ENCODE peak calls at places on chromosome 1, in five cellular contexts. D is uterus, U is sigmoid colon, G is MM.1S, I is left ventricle myocardium inferior. Z is an unnamed sample.

GRCh38 chr1:6378096-6378746 is 15.3 kb downstream of the ACOT7 start:
- DNase-seq in D (no peak), U (no peak), G (no peak), I (no peak), Z (no peak)

GRCh38 chr1:174405219-174405618 is 42.5 kb upstream of the GPR52 start:
- DNase-seq in D (no peak), U (no peak), G (no peak), I (no peak), Z (no peak)

GRCh38 chr1:86913399-86913895 is 479 bp downstream of the SELENOF start:
- DNase-seq in D (no peak), U (no peak), G (peak; percentile 62), I (no peak), Z (no peak)

GRCh38 chr1:240055978-240056772 is 35.5 kb upstream of the FMN2 start:
- DNase-seq in D (no peak), U (no peak), G (no peak), I (no peak), Z (no peak)

GRCh38 chr1:220789532-220790147 is 2.9 kb downstream of the MTARC1 start:
- DNase-seq in D (no peak), U (no peak), G (no peak), I (no peak), Z (no peak)

GRCh38 chr1:202934755-202935154 is 7.7 kb upstream of the KLHL12 start:
- DNase-seq in D (no peak), U (no peak), G (no peak), I (no peak), Z (no peak)

GRCh38 chr1:73948021-73948420 is 250.0 kb downstream of the LRRIQ3 start:
- DNase-seq in D (no peak), U (no peak), G (no peak), I (no peak), Z (no peak)

GRCh38 chr1:92091625-92092024 is 11.5 kb downstream of the BTBD8 start:
- DNase-seq in D (no peak), U (no peak), G (no peak), I (no peak), Z (no peak)

GRCh38 chr1:222583079-222583478 is 6.7 kb downstream of the TAF1A start:
- DNase-seq in D (no peak), U (no peak), G (peak; percentile 69), I (no peak), Z (no peak)

GRCh38 chr1:23798662-23799142 is 1.9 kb downstream of the GALE start:
- DNase-seq in D (no peak), U (no peak), G (no peak), I (no peak), Z (no peak)

GRCh38 chr1:54542120-54542961 is 5.7 kb upstream of the ACOT11 start:
- DNase-seq in D (peak; percentile 59), U (peak; percentile 78), G (peak; percentile 71), I (peak; percentile 59), Z (peak; percentile 92)

GRCh38 chr1:34690269-34690668 is 64.6 kb upstream of the GJB5 start:
- DNase-seq in D (no peak), U (no peak), G (no peak), I (no peak), Z (no peak)

GRCh38 chr1:8794605-8795004 is 22.8 kb downstream of the RERE start:
- DNase-seq in D (no peak), U (no peak), G (no peak), I (no peak), Z (no peak)

GRCh38 chr1:178541396-178541795 is 28.5 kb downstream of the TEX35 start:
- DNase-seq in D (no peak), U (no peak), G (no peak), I (no peak), Z (no peak)
- H3K4me1 ChIP-seq in D (peaks cover 4% of the 10 kb centered on the region), U (peaks cover 49% of the 10 kb centered on the region), G (peaks cover 10% of the 10 kb centered on the region), I (peaks cover 56% of the 10 kb centered on the region), Z (peaks cover 18% of the 10 kb centered on the region)

DNA sequence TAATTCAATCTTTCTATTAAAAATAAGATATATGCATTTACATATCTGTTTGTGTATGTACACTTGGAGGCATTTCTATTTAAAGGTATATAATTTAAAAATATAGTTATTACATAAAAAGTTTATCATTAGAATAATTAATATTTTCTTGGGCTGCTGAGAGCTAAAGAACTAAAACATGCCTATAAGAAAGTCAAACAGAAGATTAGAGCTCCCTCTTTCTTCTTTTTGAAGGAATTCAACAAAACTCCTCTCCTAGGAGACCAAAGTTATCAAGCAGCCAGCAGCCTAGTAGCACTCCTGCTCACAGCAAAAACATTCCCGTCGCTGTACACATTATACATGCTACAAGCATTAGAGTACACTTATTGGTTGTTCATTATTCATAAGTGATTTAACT is 216.5 kb downstream of the VAV3 start:
- DNase-seq in D (no peak), U (no peak), G (peak; percentile 43), I (no peak), Z (no peak)
- TF ChIP-seq CTCF in D (peak; percentile 36), U (peak; percentile 9), G (peak; percentile 21), I (no peak), Z (no peak)

GRCh38 chr1:43582162-43582566 is 51.5 kb downstream of the PTPRF start:
- DNase-seq in D (peak; percentile 55), U (no peak), G (no peak), I (no peak), Z (no peak)

GRCh38 chr1:43583058-43583457 is 52.4 kb downstream of the PTPRF start:
- DNase-seq in D (no peak), U (no peak), G (no peak), I (no peak), Z (no peak)

GRCh38 chr1:43586136-43586726 is 55.5 kb downstream of the PTPRF start:
- DNase-seq in D (no peak), U (no peak), G (no peak), I (no peak), Z (no peak)

GRCh38 chr1:43585596-43585995 is 54.9 kb downstream of the PTPRF start:
- DNase-seq in D (no peak), U (no peak), G (no peak), I (no peak), Z (no peak)

GRCh38 chr1:43584203-43584602 is 53.5 kb downstream of the PTPRF start:
- DNase-seq in D (no peak), U (no peak), G (no peak), I (no peak), Z (no peak)
- H3K9me3 ChIP-seq in D (no peaks in the 10 kb centered on the region), U (no peaks in the 10 kb centered on the region), G (no peaks in the 10 kb centered on the region), I (no peaks in the 10 kb centered on the region), Z (no peaks in the 10 kb centered on the region)

DNA sequence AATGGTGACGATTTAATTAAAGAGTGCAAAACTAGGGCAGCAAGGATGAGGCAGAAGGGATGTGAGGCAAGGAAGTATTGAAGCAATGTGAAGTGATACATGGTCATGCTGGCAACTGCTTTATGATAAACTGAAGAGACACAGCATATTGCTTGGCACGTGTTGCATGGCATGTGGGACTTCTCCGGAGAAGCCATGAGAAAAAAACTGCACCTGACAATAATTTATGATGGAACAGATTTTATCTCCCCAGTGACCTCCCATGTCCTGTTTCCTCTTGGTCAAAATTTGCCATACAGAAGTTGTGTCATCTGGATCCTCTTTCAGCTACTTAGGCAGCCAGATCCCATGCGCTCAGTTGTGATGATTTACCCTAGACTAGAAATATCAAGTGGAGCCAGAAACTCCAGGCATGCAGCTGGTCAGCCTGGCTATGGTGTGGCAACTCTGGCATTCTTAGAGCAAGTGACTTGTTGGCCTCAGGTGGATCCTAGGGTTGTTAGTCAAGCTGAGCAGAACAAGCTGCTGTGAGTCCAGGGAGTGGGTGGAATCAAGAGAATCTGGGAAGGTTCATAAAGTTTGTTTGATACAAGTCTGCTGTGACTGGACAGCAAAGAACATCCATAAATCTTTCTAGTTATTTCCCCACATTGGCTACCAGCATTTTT is 611.4 kb upstream of the USP24 start:
- DNase-seq in D (no peak), U (no peak), G (no peak), I (no peak), Z (no peak)
- H3K4me1 ChIP-seq in D (no peaks in the 10 kb centered on the region), U (no peaks in the 10 kb centered on the region), G (no peaks in the 10 kb centered on the region), I (no peaks in the 10 kb centered on the region), Z (peaks cover 6% of the 10 kb centered on the region)

GRCh38 chr1:50620680-50621329 is 197.6 kb upstream of the DMRTA2 start:
- DNase-seq in D (no peak), U (no peak), G (peak; percentile 19), I (no peak), Z (peak; percentile 84)
- TF ChIP-seq CTCF in D (no peak), U (no peak), G (peak; percentile 36), I (peak; percentile 41), Z (peak; percentile 31)

DNA sequence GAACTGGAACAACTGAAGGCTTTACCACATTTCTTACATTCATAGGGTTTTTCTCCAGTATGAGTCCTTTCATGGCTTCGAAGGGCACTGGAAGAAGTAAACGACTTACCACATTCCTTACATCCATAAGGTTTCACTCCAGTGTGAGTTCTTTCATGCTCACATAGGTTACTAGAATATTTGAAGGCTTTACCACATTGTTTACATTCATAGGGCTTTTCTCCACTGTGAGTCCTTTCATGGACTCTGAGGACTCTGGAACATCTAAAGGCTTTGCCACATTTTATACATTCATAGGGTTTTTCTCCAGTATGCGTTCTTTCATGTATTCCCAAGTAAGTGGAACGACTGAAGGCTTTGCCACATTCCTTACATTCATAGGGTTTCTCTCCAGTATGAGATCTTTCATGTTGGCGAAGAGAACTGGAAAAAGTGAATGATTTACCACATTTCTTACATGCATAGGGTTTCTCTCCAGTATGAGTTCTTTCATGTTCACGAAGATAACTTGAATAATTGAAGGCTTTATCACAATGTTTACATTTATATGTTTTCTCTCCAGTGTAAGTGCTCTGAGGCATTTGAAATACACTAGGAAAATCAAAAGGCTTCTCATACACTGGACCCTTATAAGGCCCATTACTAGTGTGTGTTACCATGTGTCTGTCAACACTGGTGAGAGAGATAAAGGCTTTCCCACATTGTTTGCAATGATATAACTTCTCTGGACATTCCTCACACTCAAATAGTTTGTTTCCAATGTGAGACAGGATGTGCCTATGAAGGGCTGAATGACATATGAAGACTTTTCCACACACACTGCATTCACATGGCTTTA is 29.8 kb upstream of the ZNF695 start:
- DNase-seq in D (no peak), U (no peak), G (no peak), I (no peak), Z (no peak)
- H3K9me3 ChIP-seq in D (no peaks in the 10 kb centered on the region), U (peaks cover 48% of the 10 kb centered on the region), G (no peaks in the 10 kb centered on the region), I (peaks cover 100% of the 10 kb centered on the region), Z (peaks cover 100% of the 10 kb centered on the region)

GRCh38 chr1:219710529-219711194 is 97.8 kb upstream of the ZC3H11B start:
- DNase-seq in D (no peak), U (no peak), G (peak; percentile 1), I (no peak), Z (no peak)
- H3K4me1 ChIP-seq in D (no peaks in the 10 kb centered on the region), U (no peaks in the 10 kb centered on the region), G (peaks cover 5% of the 10 kb centered on the region), I (peaks cover 19% of the 10 kb centered on the region), Z (no peaks in the 10 kb centered on the region)

GRCh38 chr1:63721531-63722189 is 52.2 kb upstream of the ROR1 start:
- DNase-seq in D (no peak), U (no peak), G (no peak), I (no peak), Z (no peak)

GRCh38 chr1:63724375-63724774 is 49.4 kb upstream of the ROR1 start:
- DNase-seq in D (no peak), U (no peak), G (no peak), I (no peak), Z (no peak)

GRCh38 chr1:63718464-63719075 is 55.2 kb upstream of the ROR1 start:
- DNase-seq in D (no peak), U (peak; percentile 32), G (peak; percentile 88), I (no peak), Z (no peak)

GRCh38 chr1:63728611-63729226 is 45.1 kb upstream of the ROR1 start:
- DNase-seq in D (no peak), U (no peak), G (no peak), I (no peak), Z (no peak)

GRCh38 chr1:63723618-63724017 is 50.2 kb upstream of the ROR1 start:
- DNase-seq in D (no peak), U (no peak), G (no peak), I (no peak), Z (no peak)
- TF ChIP-seq CTCF in D (no peak), U (no peak), G (no peak), I (no peak), Z (no peak)

Z was measured in left lung.